ENCODE peak calls at places on chromosomes 16 and 17, in five cellular contexts. C, A, Y, W and E are unnamed samples.

GRCh38 chr17:51298508-51299371 is 38.4 kb downstream of the UTP18 start:
- DNase-seq in C (no peak), A (no peak), Y (peak; percentile 67), W (no peak), E (no peak)

GRCh38 chr17:14487068-14487467 is 186.2 kb downstream of the HS3ST3B1 start:
- DNase-seq in C (no peak), A (no peak), Y (no peak), W (no peak), E (no peak)

GRCh38 chr17:34173221-34173620 is 81.9 kb upstream of the CCL2 start:
- DNase-seq in C (no peak), A (no peak), Y (no peak), W (no peak), E (no peak)

GRCh38 chr16:13793788-13794461 is 126.0 kb upstream of the ERCC4 start:
- DNase-seq in C (no peak), A (no peak), Y (no peak), W (no peak), E (peak; percentile 12)

GRCh38 chr16:54935411-54936085 is 4.9 kb downstream of the IRX5 start:
- DNase-seq in C (no peak), A (no peak), Y (no peak), W (no peak), E (no peak)

GRCh38 chr16:57914244-57915173 is 56.4 kb downstream of the CNGB1 start:
- DNase-seq in C (no peak), A (no peak), Y (no peak), W (no peak), E (no peak)

GRCh38 chr16:89261691-89262563 is 44.4 kb downstream of the ZNF778 start:
- DNase-seq in C (no peak), A (no peak), Y (no peak), W (peak; percentile 23), E (no peak)

GRCh38 chr16:80014241-80014939 is 413.9 kb upstream of the MAF start:
- DNase-seq in C (no peak), A (no peak), Y (peak; percentile 88), W (no peak), E (no peak)

GRCh38 chr17:36592711-36593321 is 1.1 kb downstream of the DHRS11 start:
- DNase-seq in C (no peak), A (no peak), Y (no peak), W (no peak), E (no peak)

GRCh38 chr16:61050547-61050946 is 985.7 kb downstream of the CDH8 start:
- DNase-seq in C (no peak), A (no peak), Y (no peak), W (no peak), E (no peak)

GRCh38 chr16:57683599-57684545 is 10.7 kb upstream of the DRC7 start:
- DNase-seq in C (no peak), A (no peak), Y (no peak), W (no peak), E (no peak)

GRCh38 chr16:83588070-83588469 is 219.7 kb upstream of the HSBP1 start:
- DNase-seq in C (no peak), A (no peak), Y (no peak), W (no peak), E (no peak)

GRCh38 chr17:28716740-28717577 is 709 bp downstream of the RAB34 start:
- DNase-seq in C (no peak), A (peak; percentile 58), Y (peak; percentile 55), W (no peak), E (no peak)

GRCh38 chr16:66742409-66742808 is 9.0 kb downstream of the DYNC1LI2 start:
- DNase-seq in C (no peak), A (no peak), Y (no peak), W (no peak), E (no peak)

GRCh38 chr17:16419074-16419928 is 3.9 kb downstream of the TRPV2 start:
- DNase-seq in C (no peak), A (no peak), Y (peak; percentile 58), W (no peak), E (no peak)

GRCh38 chr16:20918486-20919239 is 18.1 kb downstream of the LYRM1 start:
- DNase-seq in C (no peak), A (peak; percentile 71), Y (no peak), W (no peak), E (peak; percentile 31)

GRCh38 chr17:3935825-3936355 is 19.6 kb upstream of the P2RX1 start:
- DNase-seq in C (no peak), A (no peak), Y (no peak), W (no peak), E (no peak)

GRCh38 chr17:38601539-38602351 is 4.0 kb downstream of the SRCIN1 start:
- DNase-seq in C (no peak), A (no peak), Y (peak; percentile 51), W (no peak), E (no peak)

GRCh38 chr17:45050680-45051059 is 762 bp downstream of the DCAKD start:
- DNase-seq in C (no peak), A (no peak), Y (peak; percentile 37), W (no peak), E (no peak)

GRCh38 chr16:89452241-89452640 is 38.1 kb downstream of the ANKRD11 start:
- DNase-seq in C (no peak), A (no peak), Y (no peak), W (no peak), E (no peak)

GRCh38 chr16:49539758-49540157 is 166.2 kb downstream of the C16orf78 start:
- DNase-seq in C (no peak), A (no peak), Y (no peak), W (no peak), E (no peak)

DNA sequence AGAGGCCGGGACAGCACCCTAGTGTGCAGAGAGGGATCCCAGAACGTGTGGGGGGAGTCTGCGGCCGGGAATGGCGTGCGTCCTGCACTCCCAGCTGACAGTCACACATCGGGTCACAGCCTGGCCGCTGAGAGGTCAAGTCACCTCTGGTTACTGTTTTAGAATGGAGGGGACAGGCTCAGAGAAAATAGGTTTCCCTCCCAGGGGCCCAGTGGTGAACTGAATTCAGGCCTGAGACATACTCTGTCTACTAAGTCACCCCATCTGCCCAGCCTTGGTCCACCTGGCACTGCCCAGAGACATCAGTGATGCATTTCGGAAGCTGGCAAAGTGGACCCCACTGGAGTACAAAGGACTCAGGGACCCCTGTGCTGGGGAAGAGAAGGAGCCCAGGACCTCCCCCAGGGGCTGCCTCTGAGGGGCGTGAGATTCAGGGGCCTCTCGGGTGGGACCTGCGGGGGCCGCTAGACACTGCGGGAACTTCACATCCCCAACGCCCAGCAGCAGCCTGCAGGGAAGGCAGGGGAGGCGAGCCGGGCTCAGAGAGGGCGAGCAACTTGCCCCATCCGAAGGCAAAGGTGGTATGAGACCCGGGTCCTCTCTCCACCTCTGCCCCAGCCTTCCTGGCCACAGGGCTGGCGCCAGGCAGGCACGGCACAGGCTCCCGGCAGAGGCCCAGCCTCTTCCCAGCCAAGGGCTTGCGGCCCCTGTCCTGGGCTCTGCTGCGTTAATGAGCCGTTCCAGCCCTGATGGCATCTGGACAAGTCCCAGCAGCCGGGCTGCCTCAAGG is 870 bp upstream of the HS3ST6 start:
- DNase-seq in C (no peak), A (no peak), Y (no peak), W (no peak), E (no peak)
- TF ChIP-seq POLR2A in C (no peak), A (no peak), Y (no peak), W (no peak), E (no peak)

GRCh38 chr16:27321013-27321960 is 7.5 kb downstream of the IL4R start:
- DNase-seq in C (no peak), A (no peak), Y (no peak), W (no peak), E (no peak)
- TF ChIP-seq POLR2A in C (no peak), A (no peak), Y (no peak), W (no peak), E (no peak)

GRCh38 chr16:53052519-53053501 is at the start of gene CHD9NB:
- DNase-seq in C (no peak), A (no peak), Y (peak; percentile 93), W (peak; percentile 87), E (no peak)
- TF ChIP-seq POLR2A in C (no peak), A (no peak), Y (peak; percentile 56), W (peak; percentile 43), E (no peak)

GRCh38 chr17:5438716-5439445 is at the start of gene C1QBP:
- DNase-seq in C (peak; percentile 93), A (peak; percentile 93), Y (peak; percentile 96), W (peak; percentile 87), E (peak; percentile 70)
- TF ChIP-seq POLR2A in C (no peak), A (peak; percentile 42), Y (peak; percentile 93), W (no peak), E (peak; percentile 49)

GRCh38 chr16:30874244-30874820 is 19.5 kb downstream of the BCL7C start:
- DNase-seq in C (no peak), A (no peak), Y (no peak), W (no peak), E (no peak)

GRCh38 chr16:30874821-30875717 is 18.8 kb downstream of the BCL7C start:
- DNase-seq in C (peak; percentile 90), A (peak; percentile 90), Y (peak; percentile 93), W (peak; percentile 87), E (peak; percentile 77)

GRCh38 chr16:30882429-30883310 is 11.2 kb downstream of the BCL7C start:
- DNase-seq in C (no peak), A (no peak), Y (no peak), W (no peak), E (no peak)

GRCh38 chr16:30875881-30876791 is 17.7 kb downstream of the BCL7C start:
- DNase-seq in C (no peak), A (no peak), Y (no peak), W (no peak), E (no peak)

DNA sequence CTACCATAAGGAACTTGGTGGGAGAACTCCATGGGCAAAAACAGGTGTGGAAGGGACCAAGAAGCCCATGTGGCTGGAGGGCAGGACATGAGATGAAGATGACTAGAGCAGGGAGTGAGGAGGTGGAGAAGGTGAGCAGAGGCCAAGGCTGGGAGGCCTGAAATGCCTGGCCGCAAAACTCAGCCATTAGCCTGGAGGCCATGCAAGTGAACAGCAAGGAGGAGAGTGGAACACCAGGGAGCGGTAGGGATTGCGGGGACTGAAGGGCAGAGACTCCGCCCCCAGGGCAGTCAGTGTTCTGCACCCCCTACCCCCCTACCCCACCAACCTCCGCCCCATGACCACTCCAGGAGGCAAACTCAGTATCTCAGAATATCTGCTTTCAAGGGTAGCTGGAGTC is 17.0 kb downstream of the BCL7C start:
- DNase-seq in C (no peak), A (no peak), Y (peak; percentile 39), W (no peak), E (no peak)
- TF ChIP-seq POLR2A in C (no peak), A (no peak), Y (no peak), W (no peak), E (no peak)